ENCODE peak calls at places on chromosomes 11 and 22, in nine cellular contexts. A, F, M, V, J, I, K, H and C are unnamed samples.

GRCh38 chr11:128476729-128477128 is 110.6 kb downstream of the ETS1 start:
- DNase-seq in A (peak), F (no peak), M (no peak), V (peak), J (no peak), I (no peak), K (peak), H (no peak), C (no peak)

GRCh38 chr11:353315-353857 is 15.9 kb upstream of the B4GALNT4 start:
- DNase-seq in A (no peak), F (peak), M (peak), V (no peak), J (no peak), I (no peak), K (no peak), H (peak), C (peak)

GRCh38 chr11:134150195-134150903 is 73.4 kb downstream of the NCAPD3 start:
- DNase-seq in A (no peak), F (no peak), M (no peak), V (no peak), J (no peak), I (no peak), K (no peak), H (no peak), C (no peak)

GRCh38 chr11:106670069-106670468 is 348.2 kb downstream of the GUCY1A2 start:
- DNase-seq in A (no peak), F (no peak), M (no peak), V (no peak), J (no peak), I (no peak), K (no peak), H (no peak), C (no peak)

GRCh38 chr11:79957702-79958101 is 516.9 kb upstream of the TENM4 start:
- DNase-seq in A (no peak), F (no peak), M (no peak), V (no peak), J (no peak), I (no peak), K (no peak), H (no peak), C (no peak)

GRCh38 chr22:32401486-32401885 is 10.6 kb downstream of the RTCB start:
- DNase-seq in A (no peak), F (no peak), M (no peak), V (no peak), J (no peak), I (no peak), K (no peak), H (no peak), C (no peak)

GRCh38 chr11:6926208-6927029 is at the start of gene ZNF215:
- DNase-seq in A (peak), F (peak), M (peak), V (no peak), J (peak), I (peak), K (no peak), H (peak), C (no peak)

GRCh38 chr11:1511937-1512496 is 25.4 kb upstream of the MOB2 start:
- DNase-seq in A (peak), F (no peak), M (no peak), V (no peak), J (peak), I (no peak), K (no peak), H (no peak), C (no peak)

GRCh38 chr11:121323208-121323607 is 30.6 kb downstream of the SC5D start:
- DNase-seq in A (no peak), F (no peak), M (no peak), V (no peak), J (no peak), I (no peak), K (no peak), H (no peak), C (no peak)

GRCh38 chr11:1776331-1776851 is 12.7 kb upstream of the CTSD start:
- DNase-seq in A (no peak), F (no peak), M (no peak), V (no peak), J (no peak), I (no peak), K (no peak), H (peak), C (no peak)